ENCODE peak calls at places on chromosomes 16 and 17, in four cellular contexts. M is HepG2, R is K562, Q is GM12878. B is an unnamed sample.

GRCh38 chr17:1153795-1154546 is 25.8 kb downstream of the ABR start:
- DNase-seq in M (peak), Q (no peak), R (peak), B (peak)

GRCh38 chr16:86874141-86874540 is 295.8 kb downstream of the FOXL1 start:
- DNase-seq in M (no peak), Q (no peak), R (peak), B (peak)

GRCh38 chr16:12323007-12323699 is 346.6 kb downstream of the SNX29 start:
- DNase-seq in R (no peak), Q (peak), M (no peak), B (no peak)

GRCh38 chr17:73342549-73343167 is 30.9 kb upstream of the CDC42EP4 start:
- DNase-seq in Q (no peak), M (no peak), R (no peak), B (no peak)

GRCh38 chr17:69050999-69051775 is 9.5 kb downstream of the ABCA9 start:
- DNase-seq in Q (no peak), R (no peak), M (peak), B (no peak)

GRCh38 chr17:78780852-78781338 is 1.2 kb downstream of the CYTH1 start:
- DNase-seq in Q (no peak), R (no peak), M (no peak), B (no peak)

GRCh38 chr17:50981279-50981678 is 115.1 kb upstream of the TOB1 start:
- DNase-seq in R (no peak), Q (no peak), M (no peak), B (no peak)

GRCh38 chr17:41054025-41054424 is 1.0 kb downstream of the KRTAP2-2 start:
- DNase-seq in M (no peak), Q (no peak), R (no peak), B (no peak)

GRCh38 chr17:75344664-75345063 is 55.4 kb upstream of the SLC25A19 start:
- DNase-seq in Q (no peak), M (no peak), R (no peak), B (no peak)

GRCh38 chr17:64326420-64327054 is 63.5 kb upstream of the TEX2 start:
- DNase-seq in Q (no peak), M (peak), R (no peak), B (no peak)

GRCh38 chr16:27859020-27859419 is 204.5 kb downstream of the GSG1L start:
- DNase-seq in R (no peak), M (peak), Q (no peak), B (no peak)

GRCh38 chr17:79676796-79677195 is 53.9 kb upstream of the ENPP7 start:
- DNase-seq in M (no peak), R (no peak), Q (no peak), B (no peak)

GRCh38 chr17:1647802-1648581 is 1.7 kb downstream of the RILP start:
- DNase-seq in Q (no peak), R (no peak), M (no peak), B (peak)

GRCh38 chr17:9023389-9024210 is 2.3 kb downstream of the NTN1 start:
- DNase-seq in R (no peak), Q (no peak), M (no peak), B (no peak)

GRCh38 chr17:1041746-1042145 is 44.8 kb downstream of the TIMM22 start:
- DNase-seq in M (no peak), Q (no peak), R (no peak), B (no peak)

GRCh38 chr17:6437466-6437865 is 2.5 kb upstream of the AIPL1 start:
- DNase-seq in M (no peak), Q (no peak), R (no peak), B (no peak)

GRCh38 chr17:28381141-28381825 is 9.8 kb downstream of the SARM1 start:
- DNase-seq in Q (no peak), M (no peak), R (no peak), B (no peak)

GRCh38 chr16:11354733-11355574 is 9.7 kb downstream of the RMI2 start:
- DNase-seq in M (no peak), R (no peak), Q (peak), B (peak)

GRCh38 chr16:50434872-50435478 is 66.2 kb upstream of the BRD7 start:
- DNase-seq in M (peak), Q (no peak), R (no peak), B (no peak)

DNA sequence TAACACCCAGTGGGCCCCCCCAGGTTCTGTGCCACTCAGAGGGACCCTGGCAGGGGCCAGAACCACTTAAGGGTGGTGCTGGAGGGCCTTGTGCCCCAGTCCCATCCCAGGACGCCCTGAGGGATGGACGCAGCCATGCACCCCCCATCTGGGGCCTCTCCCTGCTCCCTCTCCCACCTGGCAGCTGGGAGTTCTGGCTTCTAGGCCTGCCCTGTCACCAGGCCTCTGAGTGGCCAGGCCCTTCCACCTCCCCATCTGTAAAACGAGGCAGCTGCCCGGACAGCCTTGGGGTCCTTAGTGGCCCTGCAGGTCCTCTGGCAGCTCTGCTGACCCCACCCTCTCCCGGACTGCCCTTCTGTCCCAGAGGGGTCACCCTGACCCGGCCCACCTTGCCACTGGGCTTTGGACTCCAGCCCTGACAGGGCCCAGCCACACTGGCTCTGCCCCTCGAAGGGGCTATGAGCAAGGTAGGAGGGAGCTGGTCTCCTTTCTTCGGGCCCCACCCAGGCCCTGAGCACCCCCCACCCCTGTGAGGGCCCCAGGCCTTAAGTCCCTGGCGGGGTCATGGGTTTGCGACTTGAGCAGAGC is 12.3 kb downstream of the PAM16 start:
- DNase-seq in M (no peak), R (no peak), Q (no peak), B (no peak)
- TF ChIP-seq FOXK2 in M (no peak), R (no peak), Q (no peak), B (no peak)

GRCh38 chr17:2731807-2732206 is 17.6 kb downstream of the CCDC92B start:
- DNase-seq in M (no peak), R (no peak), Q (no peak), B (no peak)

GRCh38 chr17:2737693-2738092 is 11.8 kb downstream of the CCDC92B start:
- DNase-seq in M (no peak), R (no peak), Q (no peak), B (no peak)

GRCh38 chr17:2734939-2735338 is 14.5 kb downstream of the CCDC92B start:
- DNase-seq in R (no peak), Q (no peak), M (no peak), B (no peak)

GRCh38 chr17:2736956-2737355 is 12.5 kb downstream of the CCDC92B start:
- DNase-seq in Q (no peak), M (no peak), R (no peak), B (peak)

GRCh38 chr17:2735896-2736295 is 13.6 kb downstream of the CCDC92B start:
- DNase-seq in M (no peak), R (no peak), Q (no peak), B (no peak)
- TF ChIP-seq FOXK2 in M (no peak), R (no peak), Q (no peak), B (no peak)

GRCh38 chr17:17379197-17379991 is 76.2 kb downstream of the NT5M start:
- DNase-seq in M (peak), R (no peak), Q (no peak), B (no peak)
- TF ChIP-seq FOXK2 in M (peak), R (no peak), Q (no peak), B (no peak)

GRCh38 chr16:71179569-71179968 is 51.0 kb downstream of the HYDIN start:
- DNase-seq in Q (no peak), M (no peak), R (no peak), B (no peak)

GRCh38 chr16:71188956-71189712 is 41.4 kb downstream of the HYDIN start:
- DNase-seq in M (no peak), R (no peak), Q (no peak), B (no peak)

GRCh38 chr16:71185366-71185765 is 45.2 kb downstream of the HYDIN start:
- DNase-seq in M (no peak), Q (no peak), R (no peak), B (no peak)
- TF ChIP-seq FOXK2 in M (no peak), Q (no peak), R (no peak), B (no peak)

DNA sequence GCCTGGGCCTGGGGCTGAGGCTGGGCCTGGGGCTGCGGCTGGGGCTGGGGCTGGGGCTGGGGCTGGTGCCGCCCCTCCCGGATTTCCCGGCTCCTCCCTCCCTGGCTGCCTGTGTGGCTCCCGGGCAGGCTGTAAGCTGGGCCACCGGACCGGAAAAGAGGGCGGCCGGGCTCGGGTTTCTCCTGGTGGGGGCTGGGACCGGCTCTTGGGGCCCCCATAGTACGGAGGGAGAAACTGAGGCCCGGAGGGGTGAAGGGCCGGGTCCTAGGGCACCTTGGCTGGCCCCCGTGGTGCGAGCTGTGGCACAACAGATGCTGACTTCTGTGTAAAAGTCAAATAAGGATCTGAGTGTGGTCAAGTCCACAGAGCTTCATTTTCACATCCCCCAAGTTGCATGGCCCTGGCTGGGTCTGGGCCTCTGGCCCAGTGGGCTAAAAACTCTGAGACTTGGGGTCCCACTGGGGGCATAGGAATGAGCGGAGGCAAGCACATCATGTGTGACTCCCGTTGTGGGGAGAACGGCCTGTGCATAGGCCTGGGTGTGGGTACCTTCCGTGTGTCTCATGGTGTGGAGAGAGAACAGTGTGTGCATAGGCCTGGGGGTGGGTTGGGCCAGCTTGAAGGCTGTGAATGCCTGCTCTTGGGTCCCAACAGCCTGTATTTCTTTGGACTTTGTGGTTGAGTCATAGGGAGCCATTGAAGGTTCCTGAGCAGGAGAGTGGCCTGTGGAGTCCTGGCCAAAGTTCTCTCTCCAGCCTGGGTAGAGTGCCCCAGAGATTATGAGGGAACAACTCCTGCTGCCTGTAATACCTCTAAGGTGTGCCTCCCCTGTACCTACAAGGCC is 123.9 kb upstream of the CIBAR2 start:
- DNase-seq in Q (no peak), M (no peak), R (no peak), B (no peak)
- TF ChIP-seq FOXK2 in Q (no peak), M (no peak), R (no peak), B (no peak)

GRCh38 chr16:66798162-66798561 is 3.2 kb downstream of the TERB1 start:
- DNase-seq in R (no peak), Q (no peak), M (no peak), B (no peak)
- TF ChIP-seq FOXK2 in R (no peak), Q (no peak), M (no peak), B (no peak)